ENCODE peak calls at places on chromosomes 2 and 18, in four cellular contexts. M is body of pancreas, K is tibial nerve, V is K562. N is an unnamed sample.

GRCh38 chr2:103123516-103123915 is 361.7 kb downstream of the TMEM182 start:
- DNase-seq in V (no peak), M (no peak), K (no peak), N (no peak)

GRCh38 chr18:78882585-78882984 is 97.0 kb upstream of the SALL3 start:
- DNase-seq in V (no peak), K (no peak), M (no peak), N (no peak)

GRCh38 chr2:126644630-126645191 is 11.2 kb upstream of the GYPC start:
- DNase-seq in K (no peak), V (peak; percentile 44), M (no peak), N (peak; percentile 28)

GRCh38 chr18:76394780-76395476 is 100.1 kb downstream of the ZNF516 start:
- DNase-seq in K (no peak), V (no peak), M (no peak), N (no peak)

GRCh38 chr18:77131652-77132368 is 773 bp downstream of the MBP start:
- DNase-seq in V (no peak), K (peak; percentile 46), M (peak; percentile 63), N (peak; percentile 86)

GRCh38 chr18:63241739-63242138 is 77.8 kb downstream of the BCL2 start:
- DNase-seq in M (no peak), V (no peak), K (no peak), N (no peak)

GRCh38 chr2:27306657-27307544 is 1.3 kb downstream of the UCN start:
- DNase-seq in M (no peak), K (no peak), V (no peak), N (no peak)

GRCh38 chr18:13222371-13223281 is 4.1 kb downstream of the LDLRAD4 start:
- DNase-seq in M (no peak), K (no peak), V (no peak), N (peak; percentile 75)

GRCh38 chr18:57087985-57088384 is 58.9 kb upstream of the BOD1L2 start:
- DNase-seq in V (no peak), M (no peak), K (no peak), N (no peak)

GRCh38 chr2:12032975-12033374 is 286.5 kb downstream of the LPIN1 start:
- DNase-seq in V (no peak), K (no peak), M (no peak), N (no peak)

GRCh38 chr18:6414723-6415362 is at the start of gene L3MBTL4:
- DNase-seq in M (peak; percentile 68), K (no peak), V (no peak), N (no peak)

GRCh38 chr2:118121986-118122767 is 33.9 kb downstream of the INSIG2 start:
- DNase-seq in K (no peak), V (no peak), M (no peak), N (no peak)

GRCh38 chr18:37717656-37718055 is 152.1 kb upstream of the CELF4 start:
- DNase-seq in K (no peak), M (no peak), V (no peak), N (no peak)

GRCh38 chr2:64273524-64274398 is 129.5 kb upstream of the PELI1 start:
- DNase-seq in V (no peak), M (no peak), K (no peak), N (no peak)

GRCh38 chr2:226618875-226619605 is 180.6 kb downstream of the IRS1 start:
- DNase-seq in K (no peak), M (no peak), V (no peak), N (no peak)

GRCh38 chr2:70904371-70905216 is 31.1 kb upstream of the ATP6V1B1 start:
- DNase-seq in M (no peak), K (no peak), V (no peak), N (no peak)

GRCh38 chr2:73283545-73284295 is 558 bp downstream of the FBXO41 start:
- DNase-seq in K (no peak), M (no peak), V (peak; percentile 46), N (no peak)

GRCh38 chr2:27089111-27089954 is 2.8 kb downstream of the KHK start:
- DNase-seq in M (no peak), K (no peak), V (no peak), N (no peak)

GRCh38 chr2:98142106-98142815 is 55.3 kb downstream of the VWA3B start:
- DNase-seq in V (no peak), K (no peak), M (no peak), N (peak; percentile 54)

GRCh38 chr18:31835528-31836138 is 75.0 kb upstream of the SLC25A52 start:
- DNase-seq in V (no peak), K (no peak), M (no peak), N (no peak)

GRCh38 chr2:20214566-20215182 is 10.3 kb downstream of the SDC1 start:
- DNase-seq in K (no peak), V (no peak), M (no peak), N (no peak)

GRCh38 chr2:20213651-20214565 is 11.0 kb downstream of the SDC1 start:
- DNase-seq in K (no peak), M (no peak), V (no peak), N (no peak)

GRCh38 chr2:20216130-20217025 is 8.6 kb downstream of the SDC1 start:
- DNase-seq in K (no peak), M (no peak), V (no peak), N (peak; percentile 54)

GRCh38 chr2:20217041-20217970 is 7.6 kb downstream of the SDC1 start:
- DNase-seq in V (no peak), K (no peak), M (no peak), N (no peak)

GRCh38 chr2:20215183-20216040 is 9.5 kb downstream of the SDC1 start:
- DNase-seq in K (no peak), V (no peak), M (no peak), N (peak; percentile 59)
- H3K4me1 ChIP-seq in K (no peaks in the 10 kb centered on the region), V (peaks cover 4% of the 10 kb centered on the region), M (peaks cover 16% of the 10 kb centered on the region), N (peaks cover 96% of the 10 kb centered on the region)

GRCh38 chr2:75512455-75513212 is 48.1 kb downstream of the EVA1A start:
- DNase-seq in V (no peak), K (no peak), M (no peak), N (no peak)
- H3K27ac ChIP-seq in V (no peak overlapping the region), K (no peak overlapping the region), M (no peak overlapping the region), N (no peak overlapping the region)

DNA sequence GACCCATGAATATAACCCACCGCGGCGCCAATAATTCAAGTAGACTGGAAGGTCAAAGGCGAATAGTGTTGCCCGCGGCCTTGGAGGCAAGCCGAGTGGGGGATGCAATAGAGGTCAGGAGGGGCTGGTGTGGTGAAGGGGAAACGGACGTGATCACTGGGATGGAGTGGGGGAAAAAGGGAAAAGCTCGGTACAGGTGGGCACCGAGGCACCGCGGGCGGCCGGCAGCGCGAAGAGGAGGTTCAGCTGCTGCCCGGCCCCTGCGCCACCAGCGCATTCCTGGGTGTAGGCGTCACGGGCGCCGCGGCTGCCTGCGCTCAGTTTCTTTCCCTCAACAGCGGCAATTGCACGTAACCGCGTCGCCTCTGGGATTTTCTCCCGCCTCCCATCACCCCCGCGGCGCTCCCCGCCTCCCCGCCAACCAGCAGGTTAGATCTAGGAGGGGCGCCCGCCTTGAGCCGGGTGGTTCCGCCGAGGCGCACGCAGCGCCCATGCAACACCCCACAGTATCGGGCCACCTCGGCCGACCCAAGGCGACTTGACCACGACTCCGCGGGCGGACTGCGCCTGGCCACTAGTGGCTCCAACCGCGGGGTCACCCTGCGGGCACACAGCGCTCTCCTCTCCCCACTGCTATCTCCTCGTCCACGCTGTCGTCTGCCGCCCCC is 1.5 kb downstream of the RND3 start:
- DNase-seq in K (peak; percentile 64), V (no peak), M (peak; percentile 73), N (peak; percentile 88)
- TF ChIP-seq POLR2A in K (no peak), V (no peak), M (peak; percentile 73), N (peak; percentile 50)

DNA sequence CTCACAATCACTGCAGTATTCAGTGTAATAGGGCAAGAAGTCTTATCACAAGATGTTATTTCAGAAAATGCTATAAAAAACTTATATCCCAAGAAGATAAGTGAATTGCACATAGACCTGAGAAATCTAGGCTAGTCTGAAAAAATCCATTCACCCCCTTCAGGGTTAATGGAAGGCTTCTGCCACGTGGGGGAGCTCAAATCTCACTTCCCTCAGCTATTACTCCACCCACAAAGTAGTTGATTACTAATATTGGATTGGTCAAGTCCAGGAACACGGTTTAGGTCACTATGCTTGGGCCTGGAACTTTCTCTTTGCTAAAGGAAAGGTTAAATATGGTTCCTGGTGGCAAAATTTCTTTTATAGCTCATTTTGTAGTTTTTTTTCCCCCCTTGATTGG is 51.2 kb upstream of the ADAM23 start:
- DNase-seq in M (peak; percentile 14), K (no peak), V (peak; percentile 21), N (no peak)
- H3K4me1 ChIP-seq in M (no peaks in the 10 kb centered on the region), K (no peaks in the 10 kb centered on the region), V (no peaks in the 10 kb centered on the region), N (no peaks in the 10 kb centered on the region)

DNA sequence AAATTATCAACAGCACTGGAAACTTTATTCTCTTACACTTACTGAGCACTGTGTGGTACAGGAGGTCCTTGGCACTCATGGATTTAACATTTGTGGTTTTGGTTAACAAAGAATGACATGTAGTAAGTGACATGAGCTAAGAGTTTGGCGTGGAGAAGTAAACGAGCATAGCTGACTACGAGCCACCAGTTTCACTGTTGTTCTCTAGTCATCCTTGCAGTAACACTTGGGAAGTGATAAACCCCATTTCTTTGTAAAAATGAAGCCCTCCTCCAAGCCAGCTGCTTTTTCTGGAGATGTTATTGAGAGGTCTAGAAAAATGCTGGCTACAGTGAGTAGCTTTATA is 32.7 kb downstream of the QPCT start:
- DNase-seq in K (no peak), V (no peak), M (no peak), N (no peak)
- H3K27ac ChIP-seq in K (peak overlapping the region; percentile 89), V (no peak overlapping the region), M (no peak overlapping the region), N (peak overlapping the region; percentile 84)

GRCh38 chr2:129400825-129401224 is 578.6 kb upstream of the RAB6C start:
- DNase-seq in V (no peak), K (no peak), M (no peak), N (no peak)
- TF ChIP-seq POLR2A in V (no peak), K (no peak), M (no peak), N (no peak)

GRCh38 chr18:43158381-43158780 is 42.9 kb upstream of the RIT2 start:
- DNase-seq in V (no peak), M (no peak), K (no peak), N (no peak)
- H3K4me1 ChIP-seq in V (no peaks in the 10 kb centered on the region), M (no peaks in the 10 kb centered on the region), K (no peaks in the 10 kb centered on the region), N (no peaks in the 10 kb centered on the region)

GRCh38 chr2:238729261-238729935 is 118.5 kb upstream of the TWIST2 start:
- DNase-seq in M (no peak), K (no peak), V (no peak), N (no peak)

GRCh38 chr2:238726670-238727584 is 121.0 kb upstream of the TWIST2 start:
- DNase-seq in M (no peak), V (no peak), K (no peak), N (no peak)

GRCh38 chr2:238730001-238730669 is 117.8 kb upstream of the TWIST2 start:
- DNase-seq in V (no peak), K (no peak), M (no peak), N (no peak)

GRCh38 chr2:238728322-238729260 is 119.3 kb upstream of the TWIST2 start:
- DNase-seq in K (no peak), M (no peak), V (no peak), N (no peak)

DNA sequence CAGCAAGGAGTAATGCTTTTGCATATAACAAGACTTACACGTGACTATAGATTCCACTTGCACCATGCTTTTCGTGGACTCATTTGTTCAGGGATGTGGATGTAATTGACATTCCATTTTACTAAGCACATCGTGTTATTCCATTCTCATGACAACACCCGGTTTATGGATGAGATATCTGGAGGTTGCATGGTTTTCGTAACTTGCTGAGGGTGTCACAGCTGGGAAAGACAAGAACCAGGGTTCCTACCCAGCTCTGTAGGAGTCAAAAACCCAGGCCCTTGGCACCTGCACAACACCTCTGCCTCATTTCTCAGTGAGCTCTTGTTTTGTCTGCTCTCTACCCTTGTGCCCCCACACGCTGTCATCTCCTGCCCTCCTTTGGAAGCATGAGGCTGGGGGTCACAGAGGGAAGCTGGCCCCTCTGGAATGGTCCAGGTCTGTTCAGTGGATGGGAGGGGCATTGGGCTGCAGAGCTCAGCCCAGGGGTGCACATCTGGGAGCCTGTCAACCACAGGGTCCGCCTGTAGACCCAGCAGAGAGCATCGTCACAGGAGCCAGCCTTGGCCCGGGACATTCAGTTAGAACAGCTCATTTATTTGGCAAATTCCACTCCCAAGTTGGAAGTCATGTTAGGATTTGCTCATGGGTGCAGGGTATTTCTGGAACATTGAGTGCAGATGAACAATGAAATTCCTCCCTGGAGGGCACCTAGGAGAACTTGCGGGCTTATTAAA is 120.1 kb upstream of the TWIST2 start:
- DNase-seq in V (no peak), M (no peak), K (peak; percentile 39), N (peak; percentile 83)
- H3K27ac ChIP-seq in V (no peak overlapping the region), M (no peak overlapping the region), K (peak overlapping the region; percentile 80), N (peak overlapping the region; percentile 86)

N was measured in suprapubic skin.